ENCODE peak calls at places on chromosomes 11 and 22, in nine cellular contexts. B is lower leg skin, J is AG10803, I is epithelial cell of esophagus, V is Peyer's patch, P is AG09309, E is fibroblast of lung, A is coronary artery, R is neural progenitor cell. O is an unnamed sample.

GRCh38 chr11:126481303-126481680 is 125.8 kb downstream of the ST3GAL4 start:
- DNase-seq in E (no peak), B (no peak), V (no peak), I (no peak), J (no peak), R (no peak), A (no peak), P (no peak), O (no peak)

GRCh38 chr11:1391165-1392010 is 1.7 kb downstream of the BRSK2 start:
- DNase-seq in R (peak), B (no peak), V (no peak), E (no peak), J (no peak), I (no peak), P (no peak), A (no peak), O (no peak)

GRCh38 chr22:41813726-41814410 is 13.4 kb downstream of the CCDC134 start:
- DNase-seq in P (no peak), V (no peak), J (no peak), I (no peak), B (no peak), E (no peak), A (no peak), R (no peak), O (no peak)

GRCh38 chr11:45289369-45289768 is 3.2 kb upstream of the SYT13 start:
- DNase-seq in A (no peak), V (no peak), J (peak), R (no peak), P (peak), I (peak), E (peak), B (no peak), O (peak)

GRCh38 chr11:105100206-105100605 is 39.4 kb downstream of the CARD18 start:
- DNase-seq in J (no peak), I (peak), B (no peak), V (no peak), E (no peak), P (no peak), R (no peak), A (no peak), O (no peak)

GRCh38 chr11:109241988-109242387 is 180.0 kb upstream of the C11orf87 start:
- DNase-seq in R (no peak), A (no peak), V (no peak), E (no peak), B (no peak), J (peak), I (peak), P (no peak), O (no peak)

GRCh38 chr22:49788492-49788891 is 39.2 kb downstream of the BRD1 start:
- DNase-seq in R (no peak), I (peak), B (peak), E (peak), V (no peak), P (no peak), A (no peak), J (peak), O (no peak)

GRCh38 chr11:118086913-118087768 is at the start of gene SMIM35:
- DNase-seq in B (no peak), R (no peak), A (no peak), J (no peak), P (no peak), E (no peak), I (no peak), V (no peak), O (no peak)

GRCh38 chr11:99918761-99919160 is 768.3 kb upstream of the ARHGAP42 start:
- DNase-seq in P (no peak), V (no peak), E (no peak), J (no peak), B (no peak), R (peak), A (no peak), I (no peak), O (no peak)

GRCh38 chr22:17969732-17970131 is 54.6 kb downstream of the MICAL3 start:
- DNase-seq in I (peak), A (no peak), E (peak), P (peak), R (no peak), B (no peak), J (peak), V (no peak), O (peak)

GRCh38 chr22:40009953-40010751 is 15.4 kb downstream of the FAM83F start:
- DNase-seq in J (no peak), I (no peak), P (no peak), R (no peak), V (no peak), A (no peak), E (no peak), B (no peak), O (no peak)

GRCh38 chr11:14914536-14914935 is 22.5 kb upstream of the CYP2R1 start:
- DNase-seq in I (no peak), V (no peak), P (no peak), R (no peak), A (no peak), B (no peak), E (no peak), J (no peak), O (no peak)

GRCh38 chr11:14642873-14643696 is 519 bp upstream of the PDE3B start:
- DNase-seq in I (no peak), P (no peak), J (no peak), B (no peak), V (no peak), E (no peak), A (peak), R (peak), O (no peak)

GRCh38 chr22:36334838-36335603 is 52.7 kb downstream of the MYH9 start:
- DNase-seq in V (no peak), R (peak), I (peak), B (no peak), E (peak), J (peak), P (no peak), A (no peak), O (peak)

GRCh38 chr22:40281717-40282116 is 64.6 kb upstream of the ADSL start:
- DNase-seq in I (peak), J (no peak), B (peak), P (no peak), V (no peak), A (no peak), R (no peak), E (no peak), O (no peak)

GRCh38 chr11:107538239-107538638 is 27.3 kb downstream of the ALKBH8 start:
- DNase-seq in V (no peak), B (no peak), P (no peak), A (no peak), R (no peak), I (no peak), J (no peak), E (no peak), O (no peak)

GRCh38 chr11:77205467-77206263 is 77.6 kb downstream of the MYO7A start:
- DNase-seq in E (no peak), A (no peak), J (no peak), R (no peak), B (no peak), P (no peak), I (no peak), V (no peak), O (no peak)

GRCh38 chr11:86160546-86161149 is 83.9 kb upstream of the EED start:
- DNase-seq in P (no peak), A (no peak), B (no peak), R (no peak), E (no peak), V (no peak), I (peak), J (peak), O (no peak)

GRCh38 chr11:63478896-63479295 is 12.1 kb downstream of the PLAAT5 start:
- DNase-seq in I (peak), R (peak), E (peak), A (no peak), J (peak), B (peak), V (peak), P (peak), O (peak)

GRCh38 chr11:31987118-31988005 is 103.5 kb upstream of the RCN1 start:
- DNase-seq in I (no peak), V (no peak), J (no peak), E (no peak), B (no peak), P (no peak), A (no peak), R (peak), O (no peak)

GRCh38 chr11:133176748-133177147 is 355.6 kb downstream of the OPCML start:
- DNase-seq in E (no peak), J (no peak), I (no peak), B (no peak), P (no peak), R (no peak), A (no peak), V (no peak), O (no peak)

GRCh38 chr11:94077568-94078293 is 50.9 kb upstream of the PANX1 start:
- DNase-seq in B (no peak), V (no peak), R (no peak), J (no peak), I (no peak), P (no peak), A (no peak), E (no peak), O (no peak)

GRCh38 chr11:67483901-67484665 is 1.3 kb downstream of the AIP start:
- DNase-seq in A (peak), B (no peak), E (no peak), V (peak), I (no peak), R (no peak), J (no peak), P (no peak), O (no peak)

GRCh38 chr11:67482275-67482735 is 521 bp upstream of the AIP start:
- DNase-seq in P (no peak), E (no peak), B (no peak), R (no peak), V (no peak), I (no peak), A (peak), J (no peak), O (no peak)

GRCh38 chr11:67484847-67485311 is 2.1 kb downstream of the AIP start:
- DNase-seq in A (no peak), J (no peak), I (no peak), B (no peak), E (no peak), R (no peak), V (peak), P (no peak), O (no peak)

GRCh38 chr11:67483498-67483798 is 622 bp downstream of the AIP start:
- DNase-seq in R (no peak), E (no peak), I (no peak), B (no peak), A (no peak), P (no peak), V (no peak), J (no peak), O (no peak)

GRCh38 chr11:67482736-67483497 is at the start of gene AIP:
- DNase-seq in V (peak), E (peak), J (peak), R (peak), I (peak), A (peak), B (peak), P (peak), O (peak)
- TF ChIP-seq CTCF in V (peak), E (no peak), J (peak), R (no peak), I (no peak), A (no peak), B (no peak), P (peak), O (no peak)

GRCh38 chr22:26168199-26168915 is 905 bp upstream of the SEZ6L start:
- DNase-seq in R (peak), B (no peak), I (no peak), P (no peak), J (no peak), A (no peak), V (no peak), E (no peak), O (no peak)

GRCh38 chr22:26169312-26170111 is at the start of gene SEZ6L:
- DNase-seq in A (no peak), I (no peak), R (peak), B (no peak), P (no peak), V (no peak), J (no peak), E (no peak), O (no peak)

GRCh38 chr22:26170112-26170492 is 840 bp downstream of the SEZ6L start:
- DNase-seq in I (no peak), E (no peak), P (no peak), V (no peak), B (no peak), R (peak), A (no peak), J (no peak), O (no peak)

GRCh38 chr22:26170795-26171194 is 1.5 kb downstream of the SEZ6L start:
- DNase-seq in J (no peak), R (peak), E (no peak), P (no peak), V (no peak), I (no peak), B (no peak), A (no peak), O (no peak)

DNA sequence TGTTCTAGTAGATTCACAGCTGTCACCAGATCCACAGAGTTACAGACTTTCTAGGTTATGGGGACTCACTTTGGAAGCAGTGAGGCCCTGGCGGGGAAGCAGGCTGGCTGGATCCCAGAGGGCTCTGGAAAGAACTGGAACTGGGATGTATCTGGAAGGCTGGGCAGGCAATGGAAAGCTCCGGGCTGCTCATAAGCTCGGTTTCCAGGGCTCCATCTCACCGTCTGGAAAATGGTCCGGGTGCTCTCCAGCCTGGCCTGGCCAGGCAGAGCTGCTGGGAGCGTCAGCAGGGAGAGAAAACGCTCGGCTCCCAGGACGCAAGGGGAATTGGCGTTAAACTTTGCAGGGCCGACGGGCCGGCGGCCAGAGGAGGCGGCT is 339 bp upstream of the SEZ6L start:
- DNase-seq in B (no peak), A (no peak), I (no peak), E (no peak), J (no peak), R (no peak), P (no peak), V (no peak), O (no peak)
- H3K4me3 ChIP-seq in B (no peak), A (peak), I (no peak), E (no peak), J (no peak), R (peak), P (no peak), V (peak), O (no peak)

GRCh38 chr11:121067453-121067852 is 33.6 kb upstream of the TECTA start:
- DNase-seq in P (no peak), E (peak), I (no peak), V (no peak), A (no peak), J (no peak), B (no peak), R (no peak), O (peak)

GRCh38 chr11:121066623-121067022 is 34.4 kb upstream of the TECTA start:
- DNase-seq in I (no peak), R (no peak), J (no peak), B (no peak), V (no peak), P (no peak), E (no peak), A (no peak), O (no peak)

GRCh38 chr11:121067026-121067425 is 34.0 kb upstream of the TECTA start:
- DNase-seq in P (no peak), V (no peak), A (no peak), J (no peak), R (no peak), E (no peak), B (no peak), I (no peak), O (no peak)

GRCh38 chr11:121059605-121060004 is 35.7 kb downstream of the TBCEL start:
- DNase-seq in V (no peak), P (no peak), J (no peak), A (no peak), I (no peak), B (no peak), R (no peak), E (peak), O (no peak)

GRCh38 chr11:121063728-121064127 is 37.3 kb upstream of the TECTA start:
- DNase-seq in B (no peak), P (no peak), A (no peak), J (no peak), V (no peak), I (peak), E (peak), R (peak), O (no peak)
- TF ChIP-seq CTCF in B (no peak), P (peak), A (no peak), J (peak), V (no peak), I (peak), E (peak), R (peak), O (peak)

GRCh38 chr22:29798318-29798717 is 31.1 kb downstream of the UQCR10 start:
- DNase-seq in E (no peak), V (no peak), I (no peak), B (no peak), A (no peak), J (peak), R (no peak), P (no peak), O (no peak)

GRCh38 chr22:29801153-29801552 is 34.0 kb downstream of the UQCR10 start:
- DNase-seq in R (peak), J (no peak), V (no peak), I (no peak), B (no peak), P (no peak), E (no peak), A (no peak), O (no peak)

GRCh38 chr22:29797351-29797750 is 30.2 kb downstream of the UQCR10 start:
- DNase-seq in V (no peak), J (no peak), B (no peak), P (no peak), E (no peak), R (no peak), A (no peak), I (no peak), O (no peak)

GRCh38 chr22:29798801-29799200 is 31.6 kb downstream of the UQCR10 start:
- DNase-seq in A (no peak), E (no peak), R (no peak), I (no peak), V (no peak), J (no peak), P (no peak), B (no peak), O (no peak)

DNA sequence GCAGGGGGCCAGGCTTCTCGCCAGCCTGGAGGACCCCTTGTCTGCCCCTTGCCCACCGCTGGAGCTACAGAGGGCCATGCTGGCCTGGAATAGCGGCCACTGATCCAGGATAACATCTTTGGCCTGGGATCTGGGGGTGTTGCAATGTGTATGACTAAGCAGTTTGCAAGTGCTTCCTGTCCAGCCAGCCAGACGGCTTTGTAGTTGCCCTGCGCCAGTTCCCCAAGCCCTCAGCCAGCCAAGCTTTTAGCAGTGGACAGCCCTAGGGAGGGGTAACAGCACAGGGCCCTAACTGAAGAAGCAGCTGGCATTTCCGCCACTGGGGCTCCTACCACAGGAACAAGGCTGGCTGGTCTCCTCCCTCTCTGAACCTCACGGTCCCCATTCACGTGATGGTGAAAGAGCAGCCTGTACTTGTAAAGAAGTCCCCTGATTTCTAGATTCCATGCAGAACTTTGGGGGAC is 32.1 kb downstream of the UQCR10 start:
- DNase-seq in J (peak), P (peak), B (peak), A (peak), E (peak), R (no peak), I (peak), V (peak), O (peak)
- H3K4me3 ChIP-seq in J (peak), P (no peak), B (no peak), A (peak), E (no peak), R (no peak), I (no peak), V (no peak), O (no peak)

GRCh38 chr11:84775503-84775902 is 851.6 kb downstream of the DLG2 start:
- DNase-seq in R (no peak), I (no peak), B (no peak), E (no peak), A (no peak), J (no peak), V (no peak), P (no peak), O (no peak)

GRCh38 chr11:84780689-84781293 is 846.4 kb downstream of the DLG2 start:
- DNase-seq in V (no peak), R (peak), I (peak), A (no peak), B (no peak), E (peak), P (no peak), J (peak), O (peak)
- TF ChIP-seq CTCF in V (no peak), R (peak), I (peak), A (no peak), B (no peak), E (peak), P (peak), J (peak), O (peak)

GRCh38 chr11:120808616-120809050 is 215.3 kb upstream of the TBCEL start:
- DNase-seq in P (no peak), B (no peak), E (no peak), A (no peak), V (no peak), I (no peak), J (no peak), R (no peak), O (peak)
- H3K4me3 ChIP-seq in P (no peak), B (no peak), E (no peak), A (no peak), V (no peak), I (no peak), J (no peak), R (no peak), O (no peak)

GRCh38 chr11:29159552-29160465 is 857.0 kb downstream of the KCNA4 start:
- DNase-seq in V (no peak), R (peak), A (no peak), P (peak), J (peak), E (peak), I (peak), B (no peak), O (peak)
- TF ChIP-seq CTCF in V (no peak), R (peak), A (peak), P (peak), J (peak), E (peak), I (peak), B (no peak), O (peak)

DNA sequence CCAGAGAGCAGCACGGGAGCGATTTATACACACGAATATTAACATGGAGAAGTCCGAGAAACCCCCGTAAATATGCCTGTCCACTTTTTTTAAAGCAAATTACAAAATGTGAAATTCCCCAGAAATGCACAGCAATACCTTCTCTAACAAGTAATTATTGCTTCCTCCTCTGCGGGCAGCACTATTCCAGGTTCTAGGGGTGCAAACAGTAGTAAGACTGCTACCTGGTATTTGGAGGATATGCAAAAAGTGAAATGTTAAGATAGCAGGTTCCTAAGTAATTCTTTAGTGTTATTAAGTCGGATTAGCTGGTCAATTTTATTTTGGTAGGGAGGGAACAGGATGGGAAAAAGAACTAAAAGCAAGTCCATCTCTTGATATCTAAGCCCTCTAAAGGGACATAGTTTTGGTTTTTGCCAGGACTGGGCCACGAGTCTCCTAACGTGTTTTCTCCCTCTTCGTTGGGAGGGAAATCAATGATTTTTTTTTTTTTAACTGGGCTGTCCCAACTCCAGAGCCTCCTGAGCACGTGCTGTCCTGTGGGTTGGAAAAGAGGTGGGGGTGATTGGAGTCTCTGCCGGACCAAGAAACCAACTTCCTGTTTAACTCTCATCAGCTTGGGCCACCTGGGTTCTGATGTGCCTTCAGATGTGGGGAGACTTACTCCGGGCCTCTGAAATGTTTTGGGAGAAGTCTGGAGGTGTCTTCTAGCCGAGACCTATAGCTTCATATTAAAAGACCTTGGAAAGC is 1.7 kb upstream of the XBP1 start:
- DNase-seq in I (no peak), E (no peak), R (no peak), J (peak), P (no peak), V (peak), B (no peak), A (no peak), O (no peak)
- H3K4me3 ChIP-seq in I (peak), E (peak), R (no peak), J (peak), P (no peak), V (peak), B (no peak), A (peak), O (no peak)

GRCh38 chr11:8926236-8926635 is 6.5 kb downstream of the C11orf16 start:
- DNase-seq in E (no peak), B (no peak), V (no peak), A (no peak), P (no peak), R (no peak), J (no peak), I (no peak), O (no peak)
- TF ChIP-seq CTCF in E (no peak), B (no peak), V (no peak), A (no peak), P (no peak), R (no peak), J (no peak), I (no peak), O (no peak)

O was measured in astrocyte of the spinal cord.